ENCODE peak calls at places on chromosomes 4 and X, in ten cellular contexts. One of them, this sample, is unnamed.

GRCh38 chr4:107388736-107389135 is 331.3 kb downstream of the PAPSS1 start:
- DNase-seq in kidney: no peak
- DNase-seq in tibial artery: no peak
- DNase-seq in pancreas: no peak
- DNase-seq in heart left ventricle: no peak
- DNase-seq in thyroid gland: no peak
- DNase-seq in tibial nerve: no peak
- DNase-seq in uterus: no peak
- DNase-seq in transverse colon: no peak
- DNase-seq in hepatocyte: no peak
- DNase-seq in this sample: no peak

GRCh38 chr4:147683717-147684700 is at the start of gene PRMT9:
- DNase-seq in pancreas: peak; percentile 94
- DNase-seq in uterus: peak; percentile 91
- DNase-seq in transverse colon: peak; percentile 94
- DNase-seq in thyroid gland: peak; percentile 87
- DNase-seq in hepatocyte: peak; percentile 95
- DNase-seq in tibial artery: peak; percentile 94
- DNase-seq in heart left ventricle: peak; percentile 92
- DNase-seq in kidney: peak; percentile 96
- DNase-seq in tibial nerve: peak; percentile 79
- DNase-seq in this sample: peak; percentile 47

GRCh38 chrX:75784689-75785491 is at the start of gene MAGEE2:
- DNase-seq in transverse colon: no peak
- DNase-seq in thyroid gland: peak; percentile 5
- DNase-seq in tibial nerve: no peak
- DNase-seq in pancreas: peak; percentile 51
- DNase-seq in hepatocyte: no peak
- DNase-seq in tibial artery: no peak
- DNase-seq in kidney: peak; percentile 46
- DNase-seq in heart left ventricle: no peak
- DNase-seq in uterus: peak; percentile 21
- DNase-seq in this sample: no peak

GRCh38 chr4:97507587-97508245 is 635.6 kb downstream of the STPG2 start:
- DNase-seq in tibial nerve: no peak
- DNase-seq in thyroid gland: no peak
- DNase-seq in hepatocyte: no peak
- DNase-seq in kidney: no peak
- DNase-seq in pancreas: no peak
- DNase-seq in transverse colon: no peak
- DNase-seq in heart left ventricle: no peak
- DNase-seq in tibial artery: no peak
- DNase-seq in uterus: no peak
- DNase-seq in this sample: no peak

GRCh38 chr4:143382539-143382938 is 45.9 kb downstream of the GAB1 start:
- DNase-seq in transverse colon: no peak
- DNase-seq in hepatocyte: no peak
- DNase-seq in thyroid gland: no peak
- DNase-seq in pancreas: no peak
- DNase-seq in uterus: no peak
- DNase-seq in heart left ventricle: no peak
- DNase-seq in tibial artery: no peak
- DNase-seq in tibial nerve: no peak
- DNase-seq in kidney: no peak
- DNase-seq in this sample: no peak

GRCh38 chr4:7652451-7652871 is 217.7 kb upstream of the PSAPL1 start:
- DNase-seq in tibial artery: no peak
- DNase-seq in transverse colon: no peak
- DNase-seq in kidney: peak; percentile 66
- DNase-seq in tibial nerve: no peak
- DNase-seq in pancreas: no peak
- DNase-seq in heart left ventricle: no peak
- DNase-seq in uterus: no peak
- DNase-seq in thyroid gland: peak; percentile 24
- DNase-seq in hepatocyte: no peak
- DNase-seq in this sample: no peak

GRCh38 chr4:157223446-157223845 is 2.9 kb downstream of the GRIA2 start:
- DNase-seq in thyroid gland: no peak
- DNase-seq in transverse colon: no peak
- DNase-seq in heart left ventricle: no peak
- DNase-seq in tibial artery: no peak
- DNase-seq in uterus: no peak
- DNase-seq in kidney: no peak
- DNase-seq in hepatocyte: no peak
- DNase-seq in pancreas: no peak
- DNase-seq in tibial nerve: no peak
- DNase-seq in this sample: no peak

GRCh38 chr4:123503698-123504389 is 107.2 kb downstream of the SPRY1 start:
- DNase-seq in transverse colon: no peak
- DNase-seq in thyroid gland: no peak
- DNase-seq in uterus: no peak
- DNase-seq in tibial nerve: no peak
- DNase-seq in kidney: no peak
- DNase-seq in pancreas: no peak
- DNase-seq in heart left ventricle: no peak
- DNase-seq in hepatocyte: no peak
- DNase-seq in tibial artery: no peak
- DNase-seq in this sample: no peak

GRCh38 chrX:48475774-48476577 is at the start of gene FTSJ1:
- DNase-seq in tibial artery: peak; percentile 93
- DNase-seq in kidney: peak; percentile 95
- DNase-seq in hepatocyte: peak; percentile 83
- DNase-seq in pancreas: peak; percentile 82
- DNase-seq in uterus: peak; percentile 89
- DNase-seq in heart left ventricle: peak; percentile 86
- DNase-seq in transverse colon: peak; percentile 90
- DNase-seq in tibial nerve: peak; percentile 70
- DNase-seq in thyroid gland: peak; percentile 87
- DNase-seq in this sample: peak; percentile 58

GRCh38 chr4:61426229-61426628 is 226.1 kb downstream of the ADGRL3 start:
- DNase-seq in tibial nerve: no peak
- DNase-seq in transverse colon: no peak
- DNase-seq in tibial artery: no peak
- DNase-seq in heart left ventricle: no peak
- DNase-seq in kidney: no peak
- DNase-seq in hepatocyte: no peak
- DNase-seq in pancreas: no peak
- DNase-seq in thyroid gland: no peak
- DNase-seq in uterus: no peak
- DNase-seq in this sample: no peak

GRCh38 chr4:108172231-108172779 is 3.6 kb upstream of the LEF1 start:
- DNase-seq in tibial nerve: no peak
- DNase-seq in thyroid gland: peak; percentile 38
- DNase-seq in kidney: no peak
- DNase-seq in uterus: no peak
- DNase-seq in hepatocyte: peak; percentile 76
- DNase-seq in pancreas: peak; percentile 68
- DNase-seq in transverse colon: peak; percentile 26
- DNase-seq in tibial artery: no peak
- DNase-seq in heart left ventricle: peak; percentile 8
- DNase-seq in this sample: no peak

GRCh38 chr4:26145212-26145611 is 175.6 kb upstream of the RBPJ start:
- DNase-seq in tibial nerve: no peak
- DNase-seq in heart left ventricle: no peak
- DNase-seq in tibial artery: no peak
- DNase-seq in pancreas: no peak
- DNase-seq in hepatocyte: peak; percentile 67
- DNase-seq in transverse colon: no peak
- DNase-seq in uterus: no peak
- DNase-seq in kidney: no peak
- DNase-seq in thyroid gland: no peak
- DNase-seq in this sample: no peak

GRCh38 chrX:41556958-41557357 is 109.8 kb downstream of the NYX start:
- DNase-seq in hepatocyte: no peak
- DNase-seq in tibial nerve: no peak
- DNase-seq in tibial artery: no peak
- DNase-seq in uterus: no peak
- DNase-seq in transverse colon: no peak
- DNase-seq in pancreas: no peak
- DNase-seq in thyroid gland: no peak
- DNase-seq in heart left ventricle: no peak
- DNase-seq in kidney: no peak
- DNase-seq in this sample: no peak
- H3K4me1 ChIP-seq in hepatocyte: peaks cover 4% of the 10 kb centered on the region
- H3K4me1 ChIP-seq in tibial nerve: no peaks in the 10 kb centered on the region
- H3K4me1 ChIP-seq in tibial artery: no peaks in the 10 kb centered on the region
- H3K4me1 ChIP-seq in uterus: no peaks in the 10 kb centered on the region
- H3K4me1 ChIP-seq in transverse colon: no peaks in the 10 kb centered on the region
- H3K4me1 ChIP-seq in pancreas: no peaks in the 10 kb centered on the region
- H3K4me1 ChIP-seq in thyroid gland: no peaks in the 10 kb centered on the region
- H3K4me1 ChIP-seq in heart left ventricle: peaks cover 20% of the 10 kb centered on the region
- H3K4me1 ChIP-seq in kidney: no peaks in the 10 kb centered on the region
- H3K4me1 ChIP-seq in this sample: peaks cover 7% of the 10 kb centered on the region

GRCh38 chrX:105063743-105064142 is 156.8 kb downstream of the TEX13A start:
- DNase-seq in heart left ventricle: no peak
- DNase-seq in uterus: no peak
- DNase-seq in tibial nerve: no peak
- DNase-seq in thyroid gland: no peak
- DNase-seq in transverse colon: no peak
- DNase-seq in pancreas: no peak
- DNase-seq in kidney: no peak
- DNase-seq in tibial artery: no peak
- DNase-seq in hepatocyte: no peak
- DNase-seq in this sample: no peak
- TF ChIP-seq CTCF in heart left ventricle: no peak
- TF ChIP-seq CTCF in uterus: no peak
- TF ChIP-seq CTCF in tibial nerve: no peak
- TF ChIP-seq CTCF in thyroid gland: no peak
- TF ChIP-seq CTCF in transverse colon: no peak
- TF ChIP-seq CTCF in pancreas: no peak
- TF ChIP-seq CTCF in kidney: no peak
- TF ChIP-seq CTCF in tibial artery: no peak
- TF ChIP-seq CTCF in hepatocyte: no peak
- TF ChIP-seq CTCF in this sample: no peak

GRCh38 chrX:10564484-10564883 is 55.9 kb downstream of the MID1 start:
- DNase-seq in hepatocyte: no peak
- DNase-seq in transverse colon: no peak
- DNase-seq in tibial nerve: no peak
- DNase-seq in pancreas: no peak
- DNase-seq in tibial artery: no peak
- DNase-seq in thyroid gland: no peak
- DNase-seq in uterus: no peak
- DNase-seq in heart left ventricle: no peak
- DNase-seq in kidney: no peak
- DNase-seq in this sample: no peak

GRCh38 chrX:10569946-10570345 is 50.4 kb downstream of the MID1 start:
- DNase-seq in kidney: no peak
- DNase-seq in uterus: no peak
- DNase-seq in thyroid gland: no peak
- DNase-seq in heart left ventricle: peak; percentile 14
- DNase-seq in hepatocyte: no peak
- DNase-seq in tibial nerve: no peak
- DNase-seq in tibial artery: no peak
- DNase-seq in pancreas: no peak
- DNase-seq in transverse colon: no peak
- DNase-seq in this sample: peak; percentile 2

GRCh38 chrX:10566726-10567097 is 53.7 kb downstream of the MID1 start:
- DNase-seq in pancreas: no peak
- DNase-seq in tibial nerve: no peak
- DNase-seq in uterus: no peak
- DNase-seq in thyroid gland: no peak
- DNase-seq in transverse colon: no peak
- DNase-seq in hepatocyte: no peak
- DNase-seq in heart left ventricle: no peak
- DNase-seq in kidney: no peak
- DNase-seq in tibial artery: no peak
- DNase-seq in this sample: no peak

GRCh38 chrX:10568428-10568827 is 52.0 kb downstream of the MID1 start:
- DNase-seq in thyroid gland: no peak
- DNase-seq in tibial nerve: no peak
- DNase-seq in pancreas: no peak
- DNase-seq in heart left ventricle: no peak
- DNase-seq in transverse colon: no peak
- DNase-seq in uterus: no peak
- DNase-seq in tibial artery: no peak
- DNase-seq in kidney: no peak
- DNase-seq in hepatocyte: no peak
- DNase-seq in this sample: no peak

DNA sequence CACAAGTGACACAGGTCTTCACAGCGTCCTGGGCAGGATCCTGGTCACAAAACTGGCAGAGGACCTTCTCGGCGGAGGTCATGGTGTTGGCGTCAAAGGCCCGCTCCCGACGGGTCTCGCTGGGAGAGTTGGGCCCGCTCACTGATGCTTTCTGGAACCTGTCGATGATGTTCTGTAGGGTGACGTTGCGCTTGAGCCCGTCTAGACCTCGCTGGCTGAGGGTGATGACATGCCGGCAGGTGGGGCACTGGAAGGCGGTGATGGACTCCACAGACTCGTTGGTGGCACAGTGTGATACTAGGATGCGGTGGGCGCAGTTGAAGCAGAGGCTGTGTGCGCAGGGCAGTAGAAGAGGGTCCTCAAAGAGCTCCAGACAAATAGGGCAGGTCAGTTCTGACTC is 53.2 kb downstream of the MID1 start:
- DNase-seq in transverse colon: no peak
- DNase-seq in uterus: no peak
- DNase-seq in pancreas: no peak
- DNase-seq in thyroid gland: no peak
- DNase-seq in kidney: no peak
- DNase-seq in hepatocyte: no peak
- DNase-seq in tibial nerve: no peak
- DNase-seq in tibial artery: no peak
- DNase-seq in heart left ventricle: no peak
- DNase-seq in this sample: no peak
- H3K36me3 ChIP-seq in transverse colon: no peaks in the 10 kb centered on the region
- H3K36me3 ChIP-seq in uterus: no peaks in the 10 kb centered on the region
- H3K36me3 ChIP-seq in pancreas: no peaks in the 10 kb centered on the region
- H3K36me3 ChIP-seq in thyroid gland: no peaks in the 10 kb centered on the region
- H3K36me3 ChIP-seq in kidney: no peaks in the 10 kb centered on the region
- H3K36me3 ChIP-seq in hepatocyte: no peaks in the 10 kb centered on the region
- H3K36me3 ChIP-seq in tibial nerve: no peaks in the 10 kb centered on the region
- H3K36me3 ChIP-seq in tibial artery: no peaks in the 10 kb centered on the region
- H3K36me3 ChIP-seq in heart left ventricle: no peaks in the 10 kb centered on the region
- H3K36me3 ChIP-seq in this sample: no peaks in the 10 kb centered on the region

DNA sequence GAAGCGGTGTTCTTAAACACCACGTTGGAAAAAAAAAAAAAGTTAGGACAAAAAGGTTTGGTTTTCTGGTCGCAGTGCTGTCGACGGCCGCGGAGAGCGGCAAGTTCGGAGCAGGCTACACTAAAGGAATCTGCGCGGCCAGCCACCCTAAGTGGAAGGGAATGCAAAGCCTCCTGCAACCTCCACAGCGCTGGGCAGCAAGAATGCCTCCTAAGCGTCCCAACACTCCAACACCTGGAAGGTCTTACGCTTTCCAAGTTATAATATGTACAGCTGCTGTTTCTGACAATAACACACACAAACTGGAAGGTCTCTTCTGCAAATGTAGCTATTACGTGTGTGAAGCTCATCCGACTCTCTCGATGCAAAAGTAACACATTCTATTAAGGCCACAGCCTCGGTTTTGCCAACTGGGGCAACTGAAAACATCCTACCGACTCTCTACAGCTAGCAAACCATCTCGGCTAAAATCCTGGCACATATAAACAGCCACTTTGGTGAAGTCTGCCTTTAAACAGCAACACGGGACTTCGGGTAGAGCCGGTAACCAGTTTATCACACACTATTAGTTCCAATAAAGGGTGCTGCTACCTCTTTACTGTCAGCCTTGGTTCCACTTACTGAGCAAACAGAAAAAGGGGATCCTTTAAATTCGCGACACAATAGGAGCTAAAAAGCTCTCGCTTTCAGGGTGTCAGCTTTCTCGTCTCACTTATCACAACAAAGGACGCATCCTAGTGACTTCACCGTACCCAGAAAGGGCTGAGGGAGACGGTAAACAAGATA is 900 bp downstream of the SMIM14 start:
- DNase-seq in pancreas: peak; percentile 75
- DNase-seq in hepatocyte: peak; percentile 73
- DNase-seq in kidney: peak; percentile 78
- DNase-seq in tibial artery: no peak
- DNase-seq in tibial nerve: peak; percentile 28
- DNase-seq in uterus: peak; percentile 44
- DNase-seq in transverse colon: peak; percentile 65
- DNase-seq in thyroid gland: peak; percentile 64
- DNase-seq in heart left ventricle: peak; percentile 47
- DNase-seq in this sample: no peak
- H3K4me1 ChIP-seq in pancreas: peaks cover 6% of the 10 kb centered on the region
- H3K4me1 ChIP-seq in hepatocyte: peaks cover 14% of the 10 kb centered on the region
- H3K4me1 ChIP-seq in kidney: peaks cover 5% of the 10 kb centered on the region
- H3K4me1 ChIP-seq in tibial artery: peaks cover 18% of the 10 kb centered on the region
- H3K4me1 ChIP-seq in tibial nerve: peaks cover 19% of the 10 kb centered on the region
- H3K4me1 ChIP-seq in uterus: no peaks in the 10 kb centered on the region
- H3K4me1 ChIP-seq in transverse colon: peaks cover 22% of the 10 kb centered on the region
- H3K4me1 ChIP-seq in thyroid gland: no peaks in the 10 kb centered on the region
- H3K4me1 ChIP-seq in heart left ventricle: peaks cover 32% of the 10 kb centered on the region
- H3K4me1 ChIP-seq in this sample: peaks cover 27% of the 10 kb centered on the region

This sample was measured in thoracic aorta.